ENCODE peak calls at places on chromosomes 11 and 22, in ten cellular contexts. H is GDM1; D is EH; A is stimulated activated CD4-positive, alpha-beta T cell treated with anti-CD3 and anti-CD28 coated beads, TNF-alpha, amount 100 ng/mL, for 24 hours; J is Calu3; Q is PC-9; M is activated CD8-positive, alpha-beta T cell treated with anti-CD3 and anti-CD28 coated beads, Interleukin-2, amount 10 ng/mL, durations not matched to agents 7 days and 5 days; U is nephron progenitor cell; E is M059J; V is T-helper 2 cell treated with Interferon-gamma antibody and Interleukin-4, amounts not matched to agents 5 μg/mL and 100 μg/mL, for 36 hours. C is an unnamed sample.

GRCh38 chr11:69040051-69040450 is 8.7 kb upstream of the TPCN2 start:
- DNase-seq in H (no peak), D (no peak), A (no peak), J (no peak), Q (no peak), M (no peak), U (no peak), E (no peak), V (no peak), C (no peak)

GRCh38 chr22:20771918-20772625 is 1.8 kb upstream of the SERPIND1 start:
- DNase-seq in H (no peak), D (no peak), A (no peak), J (no peak), Q (no peak), M (no peak), U (peak; percentile 10), E (no peak), V (no peak), C (no peak)

GRCh38 chr11:2247496-2247895 is 22.9 kb downstream of the ASCL2 start:
- DNase-seq in H (no peak), D (peak; percentile 11), A (no peak), J (no peak), Q (no peak), M (no peak), U (no peak), E (peak; percentile 5), V (no peak), C (no peak)

GRCh38 chr22:46674367-46674781 is 54.2 kb downstream of the GRAMD4 start:
- DNase-seq in H (peak; percentile 74), D (no peak), A (peak; percentile 98), J (no peak), Q (no peak), M (peak; percentile 94), U (no peak), E (no peak), V (peak; percentile 95), C (no peak)

GRCh38 chr11:14541180-14541579 is 21.0 kb upstream of the PSMA1 start:
- DNase-seq in H (no peak), D (no peak), A (no peak), J (no peak), Q (no peak), M (no peak), U (no peak), E (peak; percentile 9), V (no peak), C (peak; percentile 42)

GRCh38 chr11:68903631-68904457 is at the start of the genes IGHMBP2 and MRPL21:
- DNase-seq in H (peak; percentile 73), D (peak; percentile 78), A (peak; percentile 84), J (peak; percentile 90), Q (peak; percentile 86), M (peak; percentile 90), U (peak; percentile 86), E (peak; percentile 72), V (peak; percentile 86), C (peak; percentile 84)

GRCh38 chr11:69435161-69435990 is 46.1 kb upstream of the LINC01488 start:
- DNase-seq in H (no peak), D (peak; percentile 52), A (no peak), J (no peak), Q (peak; percentile 33), M (no peak), U (peak; percentile 56), E (no peak), V (no peak), C (peak; percentile 3)

GRCh38 chr11:42770444-42771065 is 541.2 kb upstream of the API5 start:
- DNase-seq in H (no peak), D (peak; percentile 3), A (no peak), J (no peak), Q (no peak), M (no peak), U (peak; percentile 32), E (peak; percentile 12), V (no peak), C (peak; percentile 12)

GRCh38 chr11:3849297-3849874 is 6.1 kb upstream of the STIM1 start:
- DNase-seq in H (peak; percentile 40), D (peak; percentile 53), A (no peak), J (peak; percentile 63), Q (peak; percentile 12), M (peak; percentile 68), U (no peak), E (peak; percentile 52), V (no peak), C (peak; percentile 32)

GRCh38 chr22:28139993-28140392 is 220.9 kb upstream of the PITPNB start:
- DNase-seq in H (no peak), D (peak; percentile 92), A (no peak), J (no peak), Q (no peak), M (no peak), U (no peak), E (peak; percentile 85), V (no peak), C (no peak)

GRCh38 chr22:27148886-27149470 is 491.6 kb downstream of the MIAT start:
- DNase-seq in H (no peak), D (no peak), A (no peak), J (no peak), Q (no peak), M (no peak), U (no peak), E (no peak), V (no peak), C (no peak)

GRCh38 chr11:119832132-119832531 is 103.1 kb upstream of the NECTIN1 start:
- DNase-seq in H (no peak), D (no peak), A (no peak), J (no peak), Q (no peak), M (no peak), U (no peak), E (no peak), V (no peak), C (no peak)

GRCh38 chr11:57941875-57942274 is 81.8 kb upstream of the OR9Q1 start:
- DNase-seq in H (no peak), D (no peak), A (no peak), J (no peak), Q (no peak), M (no peak), U (no peak), E (no peak), V (no peak), C (no peak)

GRCh38 chr11:122703541-122704272 is 48.2 kb downstream of the UBASH3B start:
- DNase-seq in H (no peak), D (no peak), A (peak; percentile 47), J (no peak), Q (peak; percentile 88), M (no peak), U (no peak), E (peak; percentile 97), V (peak; percentile 41), C (no peak)

GRCh38 chr11:129249923-129250322 is 57.8 kb upstream of the ARHGAP32 start:
- DNase-seq in H (no peak), D (peak; percentile 31), A (no peak), J (no peak), Q (no peak), M (no peak), U (no peak), E (peak; percentile 49), V (no peak), C (no peak)

GRCh38 chr11:121406291-121406690 is 45.8 kb upstream of the SORL1 start:
- DNase-seq in H (no peak), D (no peak), A (no peak), J (no peak), Q (no peak), M (no peak), U (no peak), E (no peak), V (no peak), C (no peak)

GRCh38 chr11:112173152-112173551 is 2.2 kb upstream of the BCO2 start:
- DNase-seq in H (no peak), D (peak; percentile 61), A (no peak), J (no peak), Q (no peak), M (no peak), U (no peak), E (peak; percentile 22), V (no peak), C (no peak)

GRCh38 chr22:30627480-30627879 is 8.1 kb upstream of the SLC35E4 start:
- DNase-seq in H (no peak), D (no peak), A (no peak), J (no peak), Q (no peak), M (no peak), U (no peak), E (no peak), V (no peak), C (no peak)

GRCh38 chr22:20885557-20886323 is 26.9 kb downstream of the SNAP29 start:
- DNase-seq in H (peak; percentile 37), D (peak; percentile 85), A (peak; percentile 32), J (peak; percentile 90), Q (peak; percentile 80), M (peak; percentile 53), U (peak; percentile 83), E (peak; percentile 63), V (peak; percentile 12), C (peak; percentile 90)

GRCh38 chr22:40547729-40548143 is 88.8 kb downstream of the MRTFA start:
- DNase-seq in H (no peak), D (peak; percentile 54), A (no peak), J (no peak), Q (no peak), M (no peak), U (no peak), E (no peak), V (no peak), C (no peak)

GRCh38 chr22:37674248-37674647 is 1.2 kb upstream of the LGALS1 start:
- DNase-seq in H (no peak), D (no peak), A (no peak), J (no peak), Q (no peak), M (no peak), U (no peak), E (no peak), V (no peak), C (no peak)

GRCh38 chr11:78156081-78156844 is 16.8 kb upstream of the ALG8 start:
- DNase-seq in H (no peak), D (no peak), A (no peak), J (peak; percentile 4), Q (no peak), M (no peak), U (no peak), E (no peak), V (no peak), C (no peak)